ENCODE peak calls at places on chromosomes 3 and 15, in five cellular contexts. A is IMR-90, K is WERI-Rb-1, S is SHP77, Y is RPMI7951. B is an unnamed sample.
A peak's percentile ranks its signal among the peaks of the same experiment; 100 is the strongest.

GRCh38 chr3:13706451-13706850 is 157.5 kb downstream of the FBLN2 start:
- DNase-seq in K (no peak), Y (no peak), S (no peak), A (no peak), B (no peak)

GRCh38 chr3:120263792-120264191 is 21.2 kb downstream of the GPR156 start:
- DNase-seq in S (no peak), K (no peak), Y (peak; percentile 65), A (no peak), B (no peak)

GRCh38 chr3:179038216-179038898 is 33.3 kb downstream of the ZMAT3 start:
- DNase-seq in K (no peak), A (no peak), Y (no peak), S (no peak), B (no peak)

GRCh38 chr3:100226712-100227429 is 33.9 kb upstream of the TBC1D23 start:
- DNase-seq in A (peak; percentile 68), S (no peak), Y (peak; percentile 88), K (no peak), B (peak; percentile 39)

GRCh38 chr15:72515591-72516389 is 41.7 kb downstream of the ARIH1 start:
- DNase-seq in Y (no peak), A (peak; percentile 20), S (no peak), K (no peak), B (no peak)

GRCh38 chr3:178205750-178206149 is 330.5 kb upstream of the KCNMB2 start:
- DNase-seq in A (peak; percentile 51), Y (no peak), S (no peak), K (no peak), B (no peak)

GRCh38 chr3:147921044-147921443 is 511.9 kb downstream of the ZIC1 start:
- DNase-seq in K (no peak), A (peak; percentile 70), Y (no peak), S (no peak), B (no peak)

GRCh38 chr3:104575631-104576030 is 791.1 kb upstream of the ALCAM start:
- DNase-seq in A (no peak), K (no peak), Y (no peak), S (no peak), B (no peak)

GRCh38 chr3:141266186-141266585 is 34.6 kb downstream of the PXYLP1 start:
- DNase-seq in K (no peak), A (no peak), Y (no peak), S (no peak), B (no peak)

GRCh38 chr15:43376017-43376705 is 5.3 kb downstream of the TUBGCP4 start:
- DNase-seq in A (peak; percentile 39), Y (peak; percentile 24), K (peak; percentile 68), S (peak; percentile 36), B (peak; percentile 53)

GRCh38 chr3:106227068-106227467 is 358.3 kb upstream of the CBLB start:
- DNase-seq in K (no peak), Y (no peak), S (no peak), A (no peak), B (no peak)

GRCh38 chr15:66078196-66078928 is 175.2 kb downstream of the MEGF11 start:
- DNase-seq in A (no peak), K (no peak), Y (peak; percentile 5), S (no peak), B (no peak)

GRCh38 chr3:160605315-160605714 is 39.9 kb upstream of the KPNA4 start:
- DNase-seq in A (no peak), Y (no peak), S (no peak), K (no peak), B (no peak)

GRCh38 chr3:150242220-150242938 is 165.7 kb upstream of the TSC22D2 start:
- DNase-seq in Y (peak; percentile 80), K (no peak), S (peak; percentile 46), A (peak; percentile 88), B (no peak)

GRCh38 chr15:79006071-79006470 is 61.2 kb upstream of the CTSH start:
- DNase-seq in A (no peak), Y (no peak), K (no peak), S (no peak), B (no peak)

GRCh38 chr3:17740703-17741102 is 1.7 kb downstream of the TBC1D5 start:
- DNase-seq in A (peak; percentile 83), Y (peak; percentile 31), S (peak; percentile 45), K (no peak), B (peak; percentile 32)

GRCh38 chr3:57727096-57727495 is 29.0 kb upstream of the SLMAP start:
- DNase-seq in S (no peak), Y (no peak), A (peak; percentile 11), K (no peak), B (no peak)